ENCODE peak calls at places on chromosome 15, in four cellular contexts. One of them, this sample, is unnamed.
A peak's percentile ranks its signal among the peaks of the same experiment; 100 is the strongest.

GRCh38 chr15:85959573-85959972 is 120.1 kb upstream of the AGBL1 start:
- DNase-seq in K562: no peak
- DNase-seq in HepG2: no peak
- DNase-seq in GM12878: no peak
- DNase-seq in this sample: no peak

GRCh38 chr15:26179906-26180305 is 316.8 kb upstream of the ATP10A start:
- DNase-seq in HepG2: peak; percentile 4
- DNase-seq in K562: peak; percentile 14
- DNase-seq in GM12878: no peak
- DNase-seq in this sample: no peak

GRCh38 chr15:89794627-89795241 is 18.6 kb downstream of the MESP2 start:
- DNase-seq in HepG2: no peak
- DNase-seq in GM12878: no peak
- DNase-seq in K562: no peak
- DNase-seq in this sample: no peak

GRCh38 chr15:67019886-67020520 is 45.4 kb upstream of the SMAD3 start:
- DNase-seq in GM12878: no peak
- DNase-seq in HepG2: no peak
- DNase-seq in K562: no peak
- DNase-seq in this sample: no peak

GRCh38 chr15:99412082-99412481 is 153.7 kb upstream of the MEF2A start:
- DNase-seq in HepG2: no peak
- DNase-seq in K562: no peak
- DNase-seq in GM12878: no peak
- DNase-seq in this sample: no peak

GRCh38 chr15:35121611-35122359 is 36.7 kb upstream of the NANOGP8 start:
- DNase-seq in K562: no peak
- DNase-seq in HepG2: no peak
- DNase-seq in GM12878: no peak
- DNase-seq in this sample: no peak

GRCh38 chr15:64938192-64938591 is 26.5 kb downstream of the ANKDD1A start:
- DNase-seq in K562: no peak
- DNase-seq in HepG2: peak; percentile 77
- DNase-seq in GM12878: no peak
- DNase-seq in this sample: no peak

GRCh38 chr15:98035577-98036010 is 75.1 kb downstream of the ARRDC4 start:
- DNase-seq in K562: no peak
- DNase-seq in HepG2: no peak
- DNase-seq in GM12878: no peak
- DNase-seq in this sample: no peak

GRCh38 chr15:31347067-31347975 is 20.7 kb downstream of the KLF13 start:
- DNase-seq in HepG2: no peak
- DNase-seq in K562: no peak
- DNase-seq in GM12878: no peak
- DNase-seq in this sample: no peak

GRCh38 chr15:94262201-94262600 is 30.8 kb downstream of the MCTP2 start:
- DNase-seq in K562: no peak
- DNase-seq in HepG2: no peak
- DNase-seq in GM12878: no peak
- DNase-seq in this sample: no peak

GRCh38 chr15:67101981-67102929 is 36.9 kb downstream of the SMAD3 start:
- DNase-seq in HepG2: no peak
- DNase-seq in K562: no peak
- DNase-seq in GM12878: peak; percentile 97
- DNase-seq in this sample: no peak

GRCh38 chr15:35624881-35625280 is 78.9 kb upstream of the DPH6 start:
- DNase-seq in GM12878: no peak
- DNase-seq in K562: no peak
- DNase-seq in HepG2: no peak
- DNase-seq in this sample: no peak

GRCh38 chr15:31456329-31457060 is 129.9 kb downstream of the KLF13 start:
- DNase-seq in GM12878: no peak
- DNase-seq in K562: no peak
- DNase-seq in HepG2: no peak
- DNase-seq in this sample: no peak

GRCh38 chr15:63156708-63157065 is 590 bp downstream of the RPS27L start:
- DNase-seq in GM12878: no peak
- DNase-seq in HepG2: peak; percentile 25
- DNase-seq in K562: peak; percentile 61
- DNase-seq in this sample: peak; percentile 14

GRCh38 chr15:29319823-29320222 is 50.2 kb upstream of the NSMCE3 start:
- DNase-seq in GM12878: no peak
- DNase-seq in K562: no peak
- DNase-seq in HepG2: no peak
- DNase-seq in this sample: no peak

GRCh38 chr15:86165263-86166204 is 85.9 kb downstream of the AGBL1 start:
- DNase-seq in HepG2: no peak
- DNase-seq in K562: no peak
- DNase-seq in GM12878: no peak
- DNase-seq in this sample: no peak

GRCh38 chr15:60134609-60135008 is 130.5 kb downstream of the FOXB1 start:
- DNase-seq in GM12878: no peak
- DNase-seq in HepG2: no peak
- DNase-seq in K562: no peak
- DNase-seq in this sample: no peak

GRCh38 chr15:31049682-31050606 is 51.6 kb downstream of the TRPM1 start:
- DNase-seq in K562: no peak
- DNase-seq in HepG2: no peak
- DNase-seq in GM12878: no peak
- DNase-seq in this sample: no peak

GRCh38 chr15:73904026-73904815 is 22.0 kb upstream of the LOXL1 start:
- DNase-seq in GM12878: no peak
- DNase-seq in K562: no peak
- DNase-seq in HepG2: no peak
- DNase-seq in this sample: no peak

GRCh38 chr15:70753101-70753829 is 10.1 kb downstream of the UACA start:
- DNase-seq in HepG2: no peak
- DNase-seq in GM12878: no peak
- DNase-seq in K562: no peak
- DNase-seq in this sample: no peak

GRCh38 chr15:64430000-64430735 is 30.2 kb upstream of the ZNF609 start:
- DNase-seq in GM12878: peak; percentile 65
- DNase-seq in K562: peak; percentile 80
- DNase-seq in HepG2: no peak
- DNase-seq in this sample: peak; percentile 6

GRCh38 chr15:68693071-68693470 is 114.3 kb downstream of the CORO2B start:
- DNase-seq in GM12878: no peak
- DNase-seq in HepG2: no peak
- DNase-seq in K562: no peak
- DNase-seq in this sample: no peak

GRCh38 chr15:66862111-66862815 is 160.2 kb downstream of the SMAD6 start:
- DNase-seq in GM12878: no peak
- DNase-seq in K562: no peak
- DNase-seq in HepG2: no peak
- DNase-seq in this sample: no peak

GRCh38 chr15:74176262-74177208 is 3.0 kb downstream of the ISLR start:
- DNase-seq in HepG2: no peak
- DNase-seq in K562: no peak
- DNase-seq in GM12878: no peak
- DNase-seq in this sample: no peak

GRCh38 chr15:56040081-56041035 is 46.9 kb upstream of the NEDD4 start:
- DNase-seq in HepG2: peak; percentile 80
- DNase-seq in GM12878: no peak
- DNase-seq in K562: peak; percentile 47
- DNase-seq in this sample: peak; percentile 35

GRCh38 chr15:72782993-72783562 is 480 bp downstream of the ADPGK start:
- DNase-seq in K562: no peak
- DNase-seq in HepG2: no peak
- DNase-seq in GM12878: peak; percentile 43
- DNase-seq in this sample: no peak

GRCh38 chr15:69417581-69417980 is 3.4 kb downstream of the KIF23 start:
- DNase-seq in K562: no peak
- DNase-seq in GM12878: no peak
- DNase-seq in HepG2: no peak
- DNase-seq in this sample: no peak

GRCh38 chr15:26146162-26146561 is 283.0 kb upstream of the ATP10A start:
- DNase-seq in HepG2: no peak
- DNase-seq in K562: no peak
- DNase-seq in GM12878: no peak
- DNase-seq in this sample: no peak

GRCh38 chr15:50979041-50979440 is 70.6 kb downstream of the AP4E1 start:
- DNase-seq in GM12878: no peak
- DNase-seq in HepG2: no peak
- DNase-seq in K562: peak; percentile 3
- DNase-seq in this sample: no peak
- TF ChIP-seq TARDBP in GM12878: no peak
- TF ChIP-seq TARDBP in HepG2: no peak
- TF ChIP-seq TARDBP in K562: no peak
- TF ChIP-seq TARDBP in this sample: no peak

DNA sequence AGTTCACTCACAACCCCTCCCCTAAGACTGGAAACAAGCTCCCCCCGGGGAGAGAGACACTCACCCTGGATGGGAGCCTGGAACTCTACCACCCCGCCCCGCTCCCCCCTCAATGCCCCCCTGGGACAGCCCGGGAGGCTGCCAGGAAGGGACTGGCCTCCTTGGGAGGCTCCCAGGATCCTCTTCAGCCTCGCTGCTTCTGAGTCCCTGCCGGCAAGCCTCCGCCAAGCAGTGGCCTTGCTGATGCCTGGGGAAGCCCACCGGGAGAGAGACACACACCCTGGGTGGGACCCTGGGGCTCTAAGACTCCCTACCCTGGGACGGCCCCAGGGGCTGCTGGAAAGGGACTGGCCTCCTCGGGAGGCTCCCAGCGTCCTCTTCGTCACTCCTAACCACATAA is 33.4 kb downstream of the CPEB1 start:
- DNase-seq in HepG2: no peak
- DNase-seq in K562: peak; percentile 10
- DNase-seq in GM12878: no peak
- DNase-seq in this sample: no peak
- TF ChIP-seq TARDBP in HepG2: no peak
- TF ChIP-seq TARDBP in K562: no peak
- TF ChIP-seq TARDBP in GM12878: no peak
- TF ChIP-seq TARDBP in this sample: no peak

DNA sequence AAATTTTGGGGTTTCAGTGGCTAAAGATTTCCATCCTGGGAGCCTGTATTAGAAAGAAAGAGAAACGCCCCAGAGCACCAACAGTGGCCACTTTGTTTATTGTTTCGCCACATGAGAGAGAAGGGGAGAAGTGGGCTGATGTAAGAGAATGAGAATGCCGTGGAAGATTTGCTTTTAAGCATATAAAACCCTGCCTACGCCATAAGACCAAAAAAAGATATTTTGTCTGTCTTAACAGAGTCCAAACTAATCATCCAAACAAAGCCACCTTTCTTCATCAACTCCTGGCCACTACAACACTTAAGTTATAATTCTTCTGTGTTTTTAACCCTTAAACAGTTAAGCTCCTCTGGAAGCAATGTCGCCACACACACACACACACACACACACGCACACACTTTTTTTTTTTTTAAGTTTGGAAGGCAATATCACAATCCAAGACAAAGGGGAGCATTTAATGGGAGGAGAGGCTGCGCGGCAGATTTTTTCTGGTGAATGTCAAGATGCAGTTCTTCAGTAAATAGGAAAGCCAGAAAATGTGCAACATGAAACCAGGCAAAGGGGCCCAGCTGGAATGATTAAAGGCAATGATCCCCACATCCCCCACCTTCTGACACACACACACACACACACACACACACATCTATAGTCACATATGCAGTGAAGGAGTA is 19.3 kb downstream of the EID1 start:
- DNase-seq in K562: peak; percentile 50
- DNase-seq in HepG2: no peak
- DNase-seq in GM12878: no peak
- DNase-seq in this sample: no peak
- TF ChIP-seq TARDBP in K562: no peak
- TF ChIP-seq TARDBP in HepG2: no peak
- TF ChIP-seq TARDBP in GM12878: no peak
- TF ChIP-seq TARDBP in this sample: no peak

GRCh38 chr15:77866596-77867125 is 210.8 kb downstream of the TBC1D2B start:
- DNase-seq in GM12878: no peak
- DNase-seq in HepG2: no peak
- DNase-seq in K562: no peak
- DNase-seq in this sample: no peak

GRCh38 chr15:77866186-77866585 is 211.3 kb downstream of the TBC1D2B start:
- DNase-seq in K562: no peak
- DNase-seq in GM12878: no peak
- DNase-seq in HepG2: no peak
- DNase-seq in this sample: no peak

GRCh38 chr15:77865701-77866100 is 211.8 kb downstream of the TBC1D2B start:
- DNase-seq in HepG2: no peak
- DNase-seq in K562: no peak
- DNase-seq in GM12878: no peak
- DNase-seq in this sample: no peak

GRCh38 chr15:77864211-77865105 is 213.1 kb downstream of the TBC1D2B start:
- DNase-seq in K562: no peak
- DNase-seq in HepG2: no peak
- DNase-seq in GM12878: no peak
- DNase-seq in this sample: no peak

DNA sequence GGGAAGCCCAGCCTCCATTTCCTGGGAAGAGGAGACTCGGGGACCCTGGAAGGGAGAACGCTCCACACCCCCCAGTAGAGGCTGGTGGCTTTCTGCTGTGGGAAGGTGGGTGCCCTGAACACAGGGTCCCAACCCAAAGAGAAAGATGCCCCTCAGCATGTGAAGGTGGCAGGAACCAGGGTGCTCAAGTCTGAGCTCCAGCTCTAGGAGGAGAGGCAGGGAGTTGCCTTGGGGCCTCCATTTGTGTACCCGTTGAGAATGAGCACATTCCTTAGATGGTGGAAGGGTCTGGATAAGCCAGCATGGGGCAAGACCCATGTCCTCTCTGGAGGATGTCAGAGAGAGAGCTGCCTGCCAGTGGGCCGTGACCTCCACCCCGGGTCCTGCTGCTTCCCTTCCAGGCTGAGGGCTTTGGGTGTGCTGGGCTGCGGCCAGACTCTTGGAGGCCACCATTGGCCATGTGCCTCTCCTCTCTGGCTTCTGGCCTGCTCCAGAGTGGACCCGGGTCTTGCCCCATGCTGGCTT is 212.3 kb downstream of the TBC1D2B start:
- DNase-seq in HepG2: no peak
- DNase-seq in GM12878: no peak
- DNase-seq in K562: no peak
- DNase-seq in this sample: no peak
- TF ChIP-seq TARDBP in HepG2: no peak
- TF ChIP-seq TARDBP in GM12878: no peak
- TF ChIP-seq TARDBP in K562: no peak
- TF ChIP-seq TARDBP in this sample: no peak